ENCODE peak calls at places on chromosomes 2 and 18, in four cellular contexts. One of them, this sample, is unnamed.

GRCh38 chr2:171248205-171248662 is 87.5 kb upstream of the TLK1 start:
- DNase-seq in stomach: no peak
- DNase-seq in mammary epithelial cell: no peak
- DNase-seq in AG04450: no peak
- DNase-seq in this sample: no peak

GRCh38 chr2:122132292-122132691 is 376.8 kb downstream of the TSN start:
- DNase-seq in stomach: no peak
- DNase-seq in mammary epithelial cell: peak
- DNase-seq in AG04450: no peak
- DNase-seq in this sample: no peak

GRCh38 chr2:112000399-112001135 is 54.5 kb upstream of the TMEM87B start:
- DNase-seq in stomach: no peak
- DNase-seq in mammary epithelial cell: no peak
- DNase-seq in AG04450: no peak
- DNase-seq in this sample: no peak

GRCh38 chr18:58766164-58766563 is 94.9 kb downstream of the MALT1 start:
- DNase-seq in stomach: no peak
- DNase-seq in mammary epithelial cell: no peak
- DNase-seq in AG04450: no peak
- DNase-seq in this sample: no peak

GRCh38 chr2:113829836-113830235 is 60.1 kb upstream of the ACTR3 start:
- DNase-seq in stomach: no peak
- DNase-seq in mammary epithelial cell: no peak
- DNase-seq in AG04450: no peak
- DNase-seq in this sample: no peak

GRCh38 chr2:239298126-239298804 is 102.6 kb downstream of the HDAC4 start:
- DNase-seq in stomach: no peak
- DNase-seq in mammary epithelial cell: no peak
- DNase-seq in AG04450: no peak
- DNase-seq in this sample: no peak

GRCh38 chr18:12307871-12308385 is at the start of gene TUBB6:
- DNase-seq in stomach: peak
- DNase-seq in mammary epithelial cell: peak
- DNase-seq in AG04450: no peak
- DNase-seq in this sample: no peak

GRCh38 chr2:12397861-12398260 is 318.9 kb upstream of the TRIB2 start:
- DNase-seq in stomach: no peak
- DNase-seq in mammary epithelial cell: no peak
- DNase-seq in AG04450: no peak
- DNase-seq in this sample: no peak

GRCh38 chr2:219559156-219559915 is 12.0 kb downstream of the OBSL1 start:
- DNase-seq in stomach: no peak
- DNase-seq in mammary epithelial cell: no peak
- DNase-seq in AG04450: no peak
- DNase-seq in this sample: no peak

GRCh38 chr2:157442636-157443035 is 1.3 kb downstream of the CYTIP start:
- DNase-seq in stomach: no peak
- DNase-seq in mammary epithelial cell: no peak
- DNase-seq in AG04450: no peak
- DNase-seq in this sample: no peak
- H3K4me3 ChIP-seq in stomach: peak
- H3K4me3 ChIP-seq in mammary epithelial cell: no peak
- H3K4me3 ChIP-seq in AG04450: no peak
- H3K4me3 ChIP-seq in this sample: no peak

DNA sequence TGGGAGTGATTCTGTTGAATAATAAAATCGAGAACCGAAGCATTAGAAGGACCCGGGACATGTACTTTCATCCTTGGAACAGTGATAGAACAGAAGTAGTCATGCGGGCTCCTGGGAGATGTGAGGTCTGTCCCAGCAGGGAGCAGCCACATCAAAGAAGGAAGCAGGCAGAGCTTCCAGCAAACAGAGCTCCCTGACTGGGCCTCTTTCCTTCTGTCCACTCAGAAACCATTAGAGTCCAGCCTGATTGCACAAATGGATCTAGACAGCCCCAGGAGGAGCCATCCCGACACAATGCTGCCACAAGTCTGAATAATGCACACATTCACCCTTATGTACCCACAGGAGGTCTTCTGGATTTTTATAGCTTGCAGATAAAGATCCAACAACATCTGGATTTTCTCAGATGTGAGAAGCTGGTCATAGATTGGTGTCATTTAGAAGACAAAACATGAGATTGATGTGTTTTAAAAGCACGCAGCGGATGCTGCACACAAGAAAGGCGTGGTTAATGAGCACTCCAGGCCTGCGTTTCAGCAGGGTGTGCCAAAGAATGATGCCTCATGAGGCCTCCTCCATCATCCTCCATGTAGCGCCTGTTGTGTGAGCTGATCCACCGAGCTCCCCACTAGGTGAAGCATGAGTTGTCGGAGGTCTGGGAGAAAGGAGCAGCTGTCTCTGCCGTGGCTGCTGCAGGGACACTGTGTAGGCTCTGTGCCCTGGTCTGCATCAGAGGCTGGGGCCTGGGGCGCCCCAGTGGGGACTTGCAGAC is 60.5 kb downstream of the MTCL1 start:
- DNase-seq in stomach: no peak
- DNase-seq in mammary epithelial cell: no peak
- DNase-seq in AG04450: no peak
- DNase-seq in this sample: peak
- H3K4me3 ChIP-seq in stomach: no peak
- H3K4me3 ChIP-seq in mammary epithelial cell: no peak
- H3K4me3 ChIP-seq in AG04450: no peak
- H3K4me3 ChIP-seq in this sample: no peak

GRCh38 chr18:80229766-80230745 is 17.3 kb downstream of the PARD6G start:
- DNase-seq in stomach: no peak
- DNase-seq in mammary epithelial cell: peak
- DNase-seq in AG04450: no peak
- DNase-seq in this sample: peak
- H3K4me3 ChIP-seq in stomach: no peak
- H3K4me3 ChIP-seq in mammary epithelial cell: no peak
- H3K4me3 ChIP-seq in AG04450: no peak
- H3K4me3 ChIP-seq in this sample: no peak

DNA sequence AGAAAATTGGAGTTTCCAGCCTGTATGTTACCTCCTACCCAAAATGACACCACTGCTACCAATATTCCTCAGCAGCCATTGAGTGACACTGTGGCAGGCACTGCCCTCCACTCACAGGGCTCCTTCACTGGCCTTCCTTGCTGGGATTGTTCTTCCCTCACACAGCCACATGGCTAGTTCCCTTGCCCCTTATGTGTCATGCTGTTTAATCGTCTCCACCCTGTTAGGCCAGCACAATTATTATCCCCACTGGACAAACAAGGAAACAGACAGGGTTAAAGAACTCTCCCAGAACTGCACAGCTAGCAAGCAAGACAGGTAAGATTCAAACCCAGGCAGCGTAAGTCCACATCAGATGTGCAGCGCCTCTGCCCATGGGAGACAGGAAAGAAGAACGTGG is 337.1 kb upstream of the ID2 start:
- DNase-seq in stomach: no peak
- DNase-seq in mammary epithelial cell: no peak
- DNase-seq in AG04450: no peak
- DNase-seq in this sample: no peak
- H3K4me3 ChIP-seq in stomach: no peak
- H3K4me3 ChIP-seq in mammary epithelial cell: no peak
- H3K4me3 ChIP-seq in AG04450: no peak
- H3K4me3 ChIP-seq in this sample: no peak

GRCh38 chr2:232632229-232632903 is 1.0 kb upstream of the EFHD1 start:
- DNase-seq in stomach: no peak
- DNase-seq in mammary epithelial cell: no peak
- DNase-seq in AG04450: no peak
- DNase-seq in this sample: no peak
- H3K4me3 ChIP-seq in stomach: peak
- H3K4me3 ChIP-seq in mammary epithelial cell: peak
- H3K4me3 ChIP-seq in AG04450: no peak
- H3K4me3 ChIP-seq in this sample: peak

DNA sequence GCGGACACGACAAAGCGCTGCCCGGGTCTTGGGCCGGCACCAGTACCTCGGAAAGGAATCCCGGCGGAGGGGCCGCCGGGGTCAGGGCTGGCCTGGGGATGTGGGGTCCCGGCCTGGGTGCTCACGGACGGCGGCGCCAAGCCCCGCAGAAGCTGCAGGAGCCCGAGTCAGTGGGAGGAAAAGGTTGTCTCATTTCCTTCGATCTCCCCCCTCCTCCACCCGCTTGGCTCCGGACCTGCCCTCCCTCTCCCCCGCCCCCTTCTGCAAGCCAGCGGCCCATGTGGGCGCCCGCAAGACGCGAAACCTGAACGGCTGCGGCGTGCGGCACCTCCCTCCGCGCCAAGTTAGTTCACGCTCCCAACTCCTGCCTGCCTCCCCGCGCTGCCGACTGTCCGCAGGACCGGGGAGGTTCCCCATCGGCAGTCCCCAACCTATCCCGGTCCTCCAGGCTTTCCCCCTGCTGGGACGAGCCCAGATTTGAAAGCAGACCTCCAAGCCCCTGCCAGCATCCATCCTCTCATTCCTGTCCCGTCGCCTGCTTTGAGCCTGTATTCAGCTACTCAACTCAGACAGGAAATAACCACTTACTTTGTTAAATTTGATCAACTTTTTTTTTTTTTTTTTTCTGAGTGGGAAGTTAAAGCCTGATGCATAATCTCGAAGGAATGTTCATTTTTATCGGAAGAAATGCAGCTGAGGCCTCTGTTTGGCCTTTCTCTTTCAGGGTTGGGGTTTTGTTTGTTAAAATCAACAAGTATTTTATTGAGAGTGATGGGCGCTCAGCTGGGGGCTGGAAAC is at the start of gene EVA1A:
- DNase-seq in stomach: no peak
- DNase-seq in mammary epithelial cell: peak
- DNase-seq in AG04450: peak
- DNase-seq in this sample: peak
- H3K4me3 ChIP-seq in stomach: peak
- H3K4me3 ChIP-seq in mammary epithelial cell: peak
- H3K4me3 ChIP-seq in AG04450: peak
- H3K4me3 ChIP-seq in this sample: peak

GRCh38 chr2:216694201-216694825 is 1.0 kb downstream of the IGFBP5 start:
- DNase-seq in stomach: peak
- DNase-seq in mammary epithelial cell: peak
- DNase-seq in AG04450: no peak
- DNase-seq in this sample: no peak
- H3K4me3 ChIP-seq in stomach: peak
- H3K4me3 ChIP-seq in mammary epithelial cell: peak
- H3K4me3 ChIP-seq in AG04450: peak
- H3K4me3 ChIP-seq in this sample: peak

DNA sequence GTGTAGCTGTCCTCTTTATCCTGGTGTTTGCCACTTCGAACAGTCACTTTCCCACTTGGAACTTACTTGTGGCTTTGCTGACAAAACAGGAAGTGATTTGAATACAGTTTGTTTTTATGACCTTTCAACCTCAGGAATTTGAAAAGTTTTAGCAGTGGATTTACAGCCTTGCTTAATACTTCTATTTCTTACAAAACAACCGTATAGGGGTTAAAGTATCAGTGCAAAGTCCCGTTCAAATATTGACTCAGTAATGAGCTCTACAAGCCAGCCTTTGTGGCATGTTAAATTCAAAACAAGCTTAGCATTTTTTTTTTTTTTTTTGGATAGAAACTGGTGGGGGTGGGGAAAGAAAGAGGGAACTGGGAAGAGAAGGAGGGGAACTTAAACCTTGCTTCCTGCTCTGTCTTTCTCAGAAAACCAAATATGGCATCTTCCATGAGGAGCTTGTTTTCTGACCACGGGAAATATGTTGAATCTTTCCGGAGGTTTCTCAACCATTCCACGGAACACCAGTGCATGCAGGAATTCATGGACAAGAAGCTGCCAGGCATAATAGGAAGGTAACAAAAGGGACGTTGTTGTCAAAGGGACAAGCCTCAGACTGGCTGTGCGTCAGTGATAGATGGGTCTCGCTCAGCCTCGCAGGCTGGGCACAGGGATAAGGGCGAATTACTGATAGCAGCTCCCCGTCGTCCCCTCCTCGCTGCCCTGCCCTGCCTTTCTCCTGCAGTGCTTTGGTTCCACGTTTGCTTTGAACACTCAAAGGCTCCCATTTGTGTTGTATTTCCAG is at the start of gene HNMT:
- DNase-seq in stomach: peak
- DNase-seq in mammary epithelial cell: peak
- DNase-seq in AG04450: no peak
- DNase-seq in this sample: no peak
- H3K4me3 ChIP-seq in stomach: peak
- H3K4me3 ChIP-seq in mammary epithelial cell: peak
- H3K4me3 ChIP-seq in AG04450: peak
- H3K4me3 ChIP-seq in this sample: peak

DNA sequence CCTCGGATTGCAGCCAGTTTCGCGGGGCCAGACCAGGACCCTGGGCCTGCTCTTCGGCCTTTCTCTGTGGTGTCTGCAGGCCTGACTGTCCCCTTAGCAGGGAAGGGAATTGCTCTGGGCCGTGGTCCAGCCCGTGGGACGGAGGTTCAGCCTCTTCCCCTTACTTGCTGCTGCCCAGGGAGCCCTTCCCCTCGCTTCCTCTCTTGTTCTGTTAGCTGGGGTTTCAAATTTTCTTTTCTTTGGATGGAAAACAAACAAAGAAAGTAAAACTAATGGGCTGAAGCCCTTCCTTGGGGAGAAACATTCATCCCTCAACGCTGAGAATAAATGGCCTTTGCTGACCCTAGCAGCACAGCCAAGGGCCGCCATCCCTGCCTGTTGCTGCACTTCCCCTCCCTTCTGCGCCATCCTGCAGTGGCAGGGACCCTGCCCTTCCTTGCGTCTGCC is 52.4 kb downstream of the ASAP2 start:
- DNase-seq in stomach: no peak
- DNase-seq in mammary epithelial cell: no peak
- DNase-seq in AG04450: no peak
- DNase-seq in this sample: no peak
- H3K4me3 ChIP-seq in stomach: no peak
- H3K4me3 ChIP-seq in mammary epithelial cell: no peak
- H3K4me3 ChIP-seq in AG04450: peak
- H3K4me3 ChIP-seq in this sample: no peak

GRCh38 chr2:226739508-226740030 is 60.1 kb downstream of the IRS1 start:
- DNase-seq in stomach: no peak
- DNase-seq in mammary epithelial cell: no peak
- DNase-seq in AG04450: no peak
- DNase-seq in this sample: no peak
- H3K4me3 ChIP-seq in stomach: no peak
- H3K4me3 ChIP-seq in mammary epithelial cell: no peak
- H3K4me3 ChIP-seq in AG04450: no peak
- H3K4me3 ChIP-seq in this sample: no peak